ENCODE peak calls at places on chromosomes 16 and 17, in six cellular contexts. One of them, this sample, is unnamed. For H3K27me3 and H3K4me1, the result is how much of the 10 kb centered on the place peaks cover.

GRCh38 chr16:85412911-85413520 is 200.1 kb upstream of the GSE1 start:
- DNase-seq in body of pancreas: no peak
- DNase-seq in aorta: peak
- DNase-seq in naive thymus-derived CD4-positive, alpha-beta T cell: no peak
- DNase-seq in sigmoid colon: peak
- DNase-seq in CD8-positive, alpha-beta memory T cell: no peak
- DNase-seq in this sample: no peak

GRCh38 chr17:50604470-50604869 is 30.2 kb upstream of the ABCC3 start:
- DNase-seq in body of pancreas: peak
- DNase-seq in aorta: peak
- DNase-seq in naive thymus-derived CD4-positive, alpha-beta T cell: no peak
- DNase-seq in sigmoid colon: peak
- DNase-seq in CD8-positive, alpha-beta memory T cell: no peak
- DNase-seq in this sample: no peak

GRCh38 chr17:68613739-68614298 is 12.7 kb upstream of the FAM20A start:
- DNase-seq in body of pancreas: peak
- DNase-seq in aorta: no peak
- DNase-seq in naive thymus-derived CD4-positive, alpha-beta T cell: no peak
- DNase-seq in sigmoid colon: no peak
- DNase-seq in CD8-positive, alpha-beta memory T cell: peak
- DNase-seq in this sample: no peak

GRCh38 chr17:36593651-36594316 is 2.1 kb downstream of the DHRS11 start:
- DNase-seq in body of pancreas: no peak
- DNase-seq in aorta: no peak
- DNase-seq in naive thymus-derived CD4-positive, alpha-beta T cell: no peak
- DNase-seq in sigmoid colon: no peak
- DNase-seq in CD8-positive, alpha-beta memory T cell: no peak
- DNase-seq in this sample: no peak

GRCh38 chr16:46918905-46919792 is 35.0 kb downstream of the GPT2 start:
- DNase-seq in body of pancreas: peak
- DNase-seq in aorta: no peak
- DNase-seq in naive thymus-derived CD4-positive, alpha-beta T cell: no peak
- DNase-seq in sigmoid colon: no peak
- DNase-seq in CD8-positive, alpha-beta memory T cell: no peak
- DNase-seq in this sample: no peak

GRCh38 chr16:1645914-1646525 is 32.1 kb upstream of the JPT2 start:
- DNase-seq in body of pancreas: no peak
- DNase-seq in aorta: no peak
- DNase-seq in naive thymus-derived CD4-positive, alpha-beta T cell: no peak
- DNase-seq in sigmoid colon: no peak
- DNase-seq in CD8-positive, alpha-beta memory T cell: no peak
- DNase-seq in this sample: peak

GRCh38 chr16:8632675-8633182 is 11.2 kb downstream of the METTL22 start:
- DNase-seq in body of pancreas: peak
- DNase-seq in aorta: peak
- DNase-seq in naive thymus-derived CD4-positive, alpha-beta T cell: no peak
- DNase-seq in sigmoid colon: peak
- DNase-seq in CD8-positive, alpha-beta memory T cell: no peak
- DNase-seq in this sample: no peak

GRCh38 chr16:57949595-57950238 is 21.2 kb downstream of the CNGB1 start:
- DNase-seq in body of pancreas: no peak
- DNase-seq in aorta: no peak
- DNase-seq in naive thymus-derived CD4-positive, alpha-beta T cell: no peak
- DNase-seq in sigmoid colon: no peak
- DNase-seq in CD8-positive, alpha-beta memory T cell: no peak
- DNase-seq in this sample: no peak

GRCh38 chr16:80369559-80369958 is 171.2 kb upstream of the DYNLRB2 start:
- DNase-seq in body of pancreas: peak
- DNase-seq in aorta: peak
- DNase-seq in naive thymus-derived CD4-positive, alpha-beta T cell: no peak
- DNase-seq in sigmoid colon: peak
- DNase-seq in CD8-positive, alpha-beta memory T cell: no peak
- DNase-seq in this sample: peak

GRCh38 chr17:14688134-14688533 is 387.3 kb downstream of the HS3ST3B1 start:
- DNase-seq in body of pancreas: no peak
- DNase-seq in aorta: no peak
- DNase-seq in naive thymus-derived CD4-positive, alpha-beta T cell: no peak
- DNase-seq in sigmoid colon: no peak
- DNase-seq in CD8-positive, alpha-beta memory T cell: no peak
- DNase-seq in this sample: no peak

GRCh38 chr16:87702325-87702811 is 63.4 kb downstream of the KLHDC4 start:
- DNase-seq in body of pancreas: peak
- DNase-seq in aorta: no peak
- DNase-seq in naive thymus-derived CD4-positive, alpha-beta T cell: peak
- DNase-seq in sigmoid colon: no peak
- DNase-seq in CD8-positive, alpha-beta memory T cell: peak
- DNase-seq in this sample: no peak

GRCh38 chr16:23290189-23291062 is 11.7 kb upstream of the SCNN1B start:
- DNase-seq in body of pancreas: no peak
- DNase-seq in aorta: no peak
- DNase-seq in naive thymus-derived CD4-positive, alpha-beta T cell: no peak
- DNase-seq in sigmoid colon: peak
- DNase-seq in CD8-positive, alpha-beta memory T cell: no peak
- DNase-seq in this sample: no peak

GRCh38 chr17:50577451-50577954 is 17.0 kb downstream of the CACNA1G start:
- DNase-seq in body of pancreas: no peak
- DNase-seq in aorta: no peak
- DNase-seq in naive thymus-derived CD4-positive, alpha-beta T cell: no peak
- DNase-seq in sigmoid colon: no peak
- DNase-seq in CD8-positive, alpha-beta memory T cell: no peak
- DNase-seq in this sample: no peak

GRCh38 chr17:56373981-56374380 is 219.5 kb upstream of the NOG start:
- DNase-seq in body of pancreas: no peak
- DNase-seq in aorta: no peak
- DNase-seq in naive thymus-derived CD4-positive, alpha-beta T cell: no peak
- DNase-seq in sigmoid colon: no peak
- DNase-seq in CD8-positive, alpha-beta memory T cell: no peak
- DNase-seq in this sample: no peak

GRCh38 chr16:83402160-83402794 is 405.5 kb upstream of the HSBP1 start:
- DNase-seq in body of pancreas: no peak
- DNase-seq in aorta: no peak
- DNase-seq in naive thymus-derived CD4-positive, alpha-beta T cell: no peak
- DNase-seq in sigmoid colon: no peak
- DNase-seq in CD8-positive, alpha-beta memory T cell: no peak
- DNase-seq in this sample: no peak

GRCh38 chr16:72768611-72769010 is 279.3 kb downstream of the ZFHX3 start:
- DNase-seq in body of pancreas: no peak
- DNase-seq in aorta: no peak
- DNase-seq in naive thymus-derived CD4-positive, alpha-beta T cell: no peak
- DNase-seq in sigmoid colon: no peak
- DNase-seq in CD8-positive, alpha-beta memory T cell: no peak
- DNase-seq in this sample: no peak

DNA sequence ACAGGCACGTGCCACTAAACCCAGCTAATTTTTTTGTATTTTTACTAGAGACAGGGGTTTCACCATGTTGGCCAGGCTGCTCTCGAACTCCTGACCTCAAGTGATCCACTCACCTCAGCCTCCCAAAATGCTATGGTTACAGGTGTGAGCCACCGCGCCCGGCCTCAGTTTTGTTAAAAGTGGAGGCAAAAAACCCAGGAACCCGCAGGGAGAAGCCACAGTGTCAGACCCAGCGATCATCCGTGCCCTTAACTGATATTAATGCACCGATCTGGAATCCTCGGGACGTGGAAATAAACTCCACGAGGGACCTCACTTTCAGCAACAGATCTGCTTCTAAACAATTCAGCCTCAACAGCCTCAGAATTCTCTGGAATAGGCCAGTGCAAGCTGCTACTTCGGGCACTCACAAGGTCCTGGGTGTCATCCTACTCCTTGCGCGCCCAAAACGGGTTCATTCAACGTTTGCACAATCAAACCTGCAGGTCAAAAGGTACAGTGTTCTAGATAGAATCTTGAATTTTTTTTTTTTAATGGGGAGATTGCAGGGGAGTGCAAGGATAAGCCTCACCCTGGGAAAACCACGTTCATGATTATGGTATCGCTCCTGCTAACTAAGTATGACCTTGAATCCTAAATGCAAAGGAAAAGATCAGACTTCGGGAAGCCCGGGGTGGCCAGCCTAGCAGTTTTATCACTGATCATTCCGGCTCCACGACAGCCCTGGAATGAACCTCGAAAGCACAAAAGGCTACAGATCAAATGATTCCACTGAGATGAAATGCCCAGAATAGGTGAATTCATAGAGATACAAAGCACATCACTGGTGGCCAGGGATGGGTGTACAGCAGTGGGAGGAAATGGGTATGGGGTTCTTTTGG is 22.4 kb downstream of the LITAF start:
- DNase-seq in body of pancreas: no peak
- DNase-seq in aorta: no peak
- DNase-seq in naive thymus-derived CD4-positive, alpha-beta T cell: no peak
- DNase-seq in sigmoid colon: no peak
- DNase-seq in CD8-positive, alpha-beta memory T cell: no peak
- DNase-seq in this sample: no peak
- H3K27me3 ChIP-seq in body of pancreas: under half
- H3K27me3 ChIP-seq in aorta: under half
- H3K27me3 ChIP-seq in naive thymus-derived CD4-positive, alpha-beta T cell: under half
- H3K27me3 ChIP-seq in sigmoid colon: under half
- H3K27me3 ChIP-seq in CD8-positive, alpha-beta memory T cell: under half
- H3K27me3 ChIP-seq in this sample: under half

DNA sequence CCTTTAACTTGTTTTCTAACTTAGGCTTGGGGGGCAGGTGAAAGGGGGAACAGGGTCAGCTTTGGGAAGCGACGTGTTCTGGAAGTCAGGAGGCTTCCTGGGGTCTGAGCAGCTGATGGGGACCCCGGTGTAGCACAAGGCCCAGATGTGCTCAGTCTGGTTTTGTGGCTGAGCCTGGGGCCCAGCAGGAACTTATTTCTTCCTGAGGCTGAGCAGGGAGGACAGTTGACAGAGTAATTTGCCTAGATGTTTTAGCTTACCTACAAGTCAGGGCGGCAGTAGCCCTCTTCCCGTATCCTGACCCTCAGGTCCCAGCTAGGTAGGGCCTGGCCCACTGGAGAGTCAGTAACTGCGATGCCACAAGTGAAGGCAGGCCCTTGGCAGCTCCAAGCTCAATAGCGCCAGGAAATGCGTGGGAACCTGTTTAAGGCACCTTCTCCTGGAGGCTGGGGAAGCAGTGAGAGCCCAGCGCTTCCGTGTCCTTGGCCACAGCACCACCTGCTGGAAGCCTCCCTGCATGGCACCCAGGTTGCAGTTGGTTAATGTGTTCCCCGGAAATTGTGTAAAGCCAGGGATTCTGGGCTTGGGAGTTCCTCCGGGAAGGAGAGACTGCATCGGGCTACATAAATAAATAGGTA is 5.2 kb downstream of the CCR7 start:
- DNase-seq in body of pancreas: peak
- DNase-seq in aorta: peak
- DNase-seq in naive thymus-derived CD4-positive, alpha-beta T cell: peak
- DNase-seq in sigmoid colon: peak
- DNase-seq in CD8-positive, alpha-beta memory T cell: peak
- DNase-seq in this sample: peak
- H3K4me1 ChIP-seq in body of pancreas: under half
- H3K4me1 ChIP-seq in aorta: under half
- H3K4me1 ChIP-seq in naive thymus-derived CD4-positive, alpha-beta T cell: half or more
- H3K4me1 ChIP-seq in sigmoid colon: under half
- H3K4me1 ChIP-seq in CD8-positive, alpha-beta memory T cell: half or more
- H3K4me1 ChIP-seq in this sample: under half

GRCh38 chr16:4135537-4135936 is 19.3 kb upstream of the ADCY9 start:
- DNase-seq in body of pancreas: no peak
- DNase-seq in aorta: no peak
- DNase-seq in naive thymus-derived CD4-positive, alpha-beta T cell: no peak
- DNase-seq in sigmoid colon: no peak
- DNase-seq in CD8-positive, alpha-beta memory T cell: no peak
- DNase-seq in this sample: no peak
- H3K4me3 ChIP-seq in body of pancreas: no peak
- H3K4me3 ChIP-seq in aorta: no peak
- H3K4me3 ChIP-seq in naive thymus-derived CD4-positive, alpha-beta T cell: no peak
- H3K4me3 ChIP-seq in sigmoid colon: no peak
- H3K4me3 ChIP-seq in CD8-positive, alpha-beta memory T cell: no peak
- H3K4me3 ChIP-seq in this sample: no peak

GRCh38 chr16:66996983-66997358 is 8.6 kb downstream of the CES4A start:
- DNase-seq in body of pancreas: no peak
- DNase-seq in aorta: no peak
- DNase-seq in naive thymus-derived CD4-positive, alpha-beta T cell: no peak
- DNase-seq in sigmoid colon: no peak
- DNase-seq in CD8-positive, alpha-beta memory T cell: no peak
- DNase-seq in this sample: no peak

GRCh38 chr16:67001726-67002125 is 13.3 kb downstream of the CES4A start:
- DNase-seq in body of pancreas: no peak
- DNase-seq in aorta: no peak
- DNase-seq in naive thymus-derived CD4-positive, alpha-beta T cell: no peak
- DNase-seq in sigmoid colon: no peak
- DNase-seq in CD8-positive, alpha-beta memory T cell: no peak
- DNase-seq in this sample: no peak

GRCh38 chr16:66996324-66996982 is 8.1 kb downstream of the CES4A start:
- DNase-seq in body of pancreas: peak
- DNase-seq in aorta: peak
- DNase-seq in naive thymus-derived CD4-positive, alpha-beta T cell: no peak
- DNase-seq in sigmoid colon: peak
- DNase-seq in CD8-positive, alpha-beta memory T cell: no peak
- DNase-seq in this sample: peak

GRCh38 chr16:67001159-67001486 is 12.7 kb downstream of the CES4A start:
- DNase-seq in body of pancreas: no peak
- DNase-seq in aorta: no peak
- DNase-seq in naive thymus-derived CD4-positive, alpha-beta T cell: no peak
- DNase-seq in sigmoid colon: no peak
- DNase-seq in CD8-positive, alpha-beta memory T cell: no peak
- DNase-seq in this sample: no peak

GRCh38 chr16:67000384-67001158 is 12.2 kb downstream of the CES4A start:
- DNase-seq in body of pancreas: peak
- DNase-seq in aorta: peak
- DNase-seq in naive thymus-derived CD4-positive, alpha-beta T cell: peak
- DNase-seq in sigmoid colon: peak
- DNase-seq in CD8-positive, alpha-beta memory T cell: peak
- DNase-seq in this sample: peak
- H3K27me3 ChIP-seq in body of pancreas: under half
- H3K27me3 ChIP-seq in aorta: under half
- H3K27me3 ChIP-seq in naive thymus-derived CD4-positive, alpha-beta T cell: under half
- H3K27me3 ChIP-seq in sigmoid colon: under half
- H3K27me3 ChIP-seq in CD8-positive, alpha-beta memory T cell: under half
- H3K27me3 ChIP-seq in this sample: under half

GRCh38 chr17:20153231-20153630 is 144.1 kb downstream of the SPECC1 start:
- DNase-seq in body of pancreas: no peak
- DNase-seq in aorta: no peak
- DNase-seq in naive thymus-derived CD4-positive, alpha-beta T cell: no peak
- DNase-seq in sigmoid colon: no peak
- DNase-seq in CD8-positive, alpha-beta memory T cell: no peak
- DNase-seq in this sample: no peak
- H3K4me1 ChIP-seq in body of pancreas: under half
- H3K4me1 ChIP-seq in aorta: under half
- H3K4me1 ChIP-seq in naive thymus-derived CD4-positive, alpha-beta T cell: under half
- H3K4me1 ChIP-seq in sigmoid colon: under half
- H3K4me1 ChIP-seq in CD8-positive, alpha-beta memory T cell: under half
- H3K4me1 ChIP-seq in this sample: under half

DNA sequence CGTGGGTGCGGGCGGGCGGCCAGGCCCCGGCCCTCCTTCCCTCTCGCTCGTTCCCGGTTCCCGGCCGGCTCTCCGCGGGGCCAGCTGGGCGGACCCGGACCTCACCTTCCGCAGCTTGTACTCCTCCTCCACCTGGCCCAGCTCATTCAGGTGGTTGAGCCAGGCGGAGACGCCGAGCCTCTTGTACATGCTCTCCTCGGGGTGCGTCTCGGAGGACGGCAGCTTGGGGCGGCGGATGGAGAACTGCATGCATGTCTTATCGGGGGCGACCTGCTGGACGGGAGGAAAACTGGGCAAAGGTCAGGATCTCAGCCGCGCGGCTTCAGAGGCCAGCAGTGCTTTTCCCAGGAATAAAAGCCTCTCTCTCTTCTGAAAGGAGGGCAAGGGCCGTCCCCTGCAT is 85.4 kb downstream of the TBC1D16 start:
- DNase-seq in body of pancreas: peak
- DNase-seq in aorta: peak
- DNase-seq in naive thymus-derived CD4-positive, alpha-beta T cell: no peak
- DNase-seq in sigmoid colon: peak
- DNase-seq in CD8-positive, alpha-beta memory T cell: no peak
- DNase-seq in this sample: peak
- H3K4me3 ChIP-seq in body of pancreas: no peak
- H3K4me3 ChIP-seq in aorta: no peak
- H3K4me3 ChIP-seq in naive thymus-derived CD4-positive, alpha-beta T cell: no peak
- H3K4me3 ChIP-seq in sigmoid colon: no peak
- H3K4me3 ChIP-seq in CD8-positive, alpha-beta memory T cell: no peak
- H3K4me3 ChIP-seq in this sample: no peak

GRCh38 chr16:54208262-54208661 is 78.3 kb downstream of the IRX3 start:
- DNase-seq in body of pancreas: no peak
- DNase-seq in aorta: no peak
- DNase-seq in naive thymus-derived CD4-positive, alpha-beta T cell: no peak
- DNase-seq in sigmoid colon: peak
- DNase-seq in CD8-positive, alpha-beta memory T cell: no peak
- DNase-seq in this sample: no peak
- H3K27me3 ChIP-seq in body of pancreas: under half
- H3K27me3 ChIP-seq in aorta: under half
- H3K27me3 ChIP-seq in naive thymus-derived CD4-positive, alpha-beta T cell: under half
- H3K27me3 ChIP-seq in sigmoid colon: under half
- H3K27me3 ChIP-seq in CD8-positive, alpha-beta memory T cell: under half
- H3K27me3 ChIP-seq in this sample: under half

This sample was measured in breast epithelium.